ENCODE peak calls at places on chromosomes 2 and 18, in seven cellular contexts. A, M, L, J, H, D and Y are unnamed samples.

GRCh38 chr2:144944506-144945230 is 424.7 kb upstream of the ZEB2 start:
- DNase-seq in A (no peak), M (no peak), L (peak), J (no peak), H (no peak), D (no peak), Y (no peak)

GRCh38 chr2:177658309-177658708 is 265.7 kb downstream of the AGPS start:
- DNase-seq in A (no peak), M (no peak), L (no peak), J (no peak), H (no peak), D (no peak), Y (no peak)

GRCh38 chr18:12679183-12679786 is 21.4 kb upstream of the SPIRE1 start:
- DNase-seq in A (no peak), M (peak), L (peak), J (no peak), H (peak), D (no peak), Y (no peak)

GRCh38 chr2:29509397-29509796 is 394.2 kb downstream of the CLIP4 start:
- DNase-seq in A (no peak), M (no peak), L (peak), J (no peak), H (no peak), D (no peak), Y (no peak)

GRCh38 chr2:175373001-175373727 is 191.7 kb upstream of the ATP5MC3 start:
- DNase-seq in A (no peak), M (no peak), L (no peak), J (no peak), H (peak), D (no peak), Y (no peak)

GRCh38 chr18:33837191-33837590 is 259.2 kb downstream of the ASXL3 start:
- DNase-seq in A (no peak), M (no peak), L (no peak), J (no peak), H (no peak), D (no peak), Y (no peak)

GRCh38 chr2:102460467-102460866 is 12.6 kb upstream of the SLC9A4 start:
- DNase-seq in A (no peak), M (no peak), L (no peak), J (no peak), H (no peak), D (no peak), Y (no peak)

GRCh38 chr2:120771111-120771555 is 35.5 kb downstream of the GLI2 start:
- DNase-seq in A (no peak), M (peak), L (no peak), J (no peak), H (no peak), D (no peak), Y (no peak)

GRCh38 chr2:217124050-217124449 is 264.2 kb upstream of the TNP1 start:
- DNase-seq in A (no peak), M (no peak), L (no peak), J (no peak), H (no peak), D (no peak), Y (no peak)

GRCh38 chr2:112032615-112033457 is 22.2 kb upstream of the TMEM87B start:
- DNase-seq in A (no peak), M (no peak), L (peak), J (no peak), H (peak), D (no peak), Y (no peak)

GRCh38 chr2:197309369-197310231 is 980 bp downstream of the ANKRD44 start:
- DNase-seq in A (peak), M (peak), L (no peak), J (no peak), H (peak), D (peak), Y (no peak)

GRCh38 chr2:129619471-129619870 is 360.0 kb upstream of the RAB6C start:
- DNase-seq in A (no peak), M (no peak), L (peak), J (no peak), H (no peak), D (no peak), Y (no peak)

GRCh38 chr18:37464287-37464686 is 101.3 kb downstream of the CELF4 start:
- DNase-seq in A (no peak), M (no peak), L (no peak), J (no peak), H (no peak), D (no peak), Y (no peak)

GRCh38 chr2:197873293-197873701 is 68.9 kb downstream of the PLCL1 start:
- DNase-seq in A (no peak), M (no peak), L (peak), J (no peak), H (no peak), D (no peak), Y (no peak)

GRCh38 chr2:17303496-17303895 is 214.7 kb downstream of the RAD51AP2 start:
- DNase-seq in A (no peak), M (no peak), L (peak), J (no peak), H (no peak), D (no peak), Y (no peak)

GRCh38 chr2:88690591-88691338 is 708 bp upstream of the RPIA start:
- DNase-seq in A (peak), M (peak), L (peak), J (peak), H (no peak), D (peak), Y (no peak)

GRCh38 chr2:176409671-176410070 is 140.4 kb downstream of the MTX2 start:
- DNase-seq in A (no peak), M (no peak), L (no peak), J (no peak), H (no peak), D (no peak), Y (no peak)

GRCh38 chr18:44870631-44871502 is 190.2 kb downstream of the SETBP1 start:
- DNase-seq in A (no peak), M (no peak), L (no peak), J (no peak), H (no peak), D (no peak), Y (no peak)

GRCh38 chr2:26969089-26969844 is 1.2 kb upstream of the MAPRE3 start:
- DNase-seq in A (no peak), M (no peak), L (peak), J (no peak), H (no peak), D (no peak), Y (no peak)

GRCh38 chr2:108080177-108080576 is 93.9 kb downstream of the SLC5A7 start:
- DNase-seq in A (no peak), M (no peak), L (no peak), J (no peak), H (no peak), D (no peak), Y (no peak)